ENCODE peak calls at places on chromosome 22, in eight cellular contexts. M is stimulated activated naive B cell treated with anti-CD40 and anti-IgM and Interleukin-4, amounts not matched to agents 10 μg/mL and 1 μg/mL and 100 μg/mL, for 72 hours; P is transverse colon; O is B cell; Z is stimulated activated CD4-positive, alpha-beta T cell treated with anti-CD3 and anti-CD28 coated beads, Interleukin-2, amount 100 ng/mL, for 48 hours; A is activated CD4-positive, alpha-beta T cell treated with anti-CD3 and anti-CD28 coated beads, Interleukin-2, amount 10 ng/mL, durations not matched to agents 7 days and 5 days; D is H9; X is psoas muscle. T is an unnamed sample.

GRCh38 chr22:38454361-38455062 is 487 bp downstream of the KCNJ4 start:
- DNase-seq in M (no peak), O (peak), P (no peak), X (no peak), D (no peak), A (no peak), Z (no peak), T (no peak)

GRCh38 chr22:45964372-45964771 is 12.6 kb downstream of the WNT7B start:
- DNase-seq in X (no peak), M (no peak), A (no peak), Z (no peak), P (no peak), O (peak), D (no peak), T (no peak)

GRCh38 chr22:20563464-20563906 is 56.1 kb downstream of the MED15 start:
- DNase-seq in A (no peak), O (no peak), D (no peak), M (no peak), P (no peak), Z (no peak), X (no peak), T (no peak)

GRCh38 chr22:19705181-19705934 is 8.9 kb upstream of the SEPTIN5 start:
- DNase-seq in X (peak), D (peak), M (no peak), Z (no peak), O (no peak), P (no peak), A (no peak), T (peak)

GRCh38 chr22:25048659-25049657 is 96.4 kb downstream of the KIAA1671 start:
- DNase-seq in Z (peak), O (peak), P (peak), A (peak), D (peak), M (peak), X (peak), T (no peak)

GRCh38 chr22:39959640-39960447 is at the start of gene TMA7B:
- DNase-seq in M (no peak), X (no peak), D (peak), P (no peak), A (peak), Z (no peak), O (no peak), T (no peak)

GRCh38 chr22:23248583-23248982 is 68.3 kb downstream of the BCR start:
- DNase-seq in Z (no peak), P (no peak), D (peak), A (no peak), X (peak), O (no peak), M (no peak), T (no peak)

GRCh38 chr22:22422629-22423112 is 85.9 kb downstream of the ZNF280B start:
- DNase-seq in Z (peak), O (peak), D (peak), M (peak), P (peak), A (peak), X (peak), T (peak)

GRCh38 chr22:20247010-20247505 is 21.1 kb downstream of the RTN4R start:
- DNase-seq in X (no peak), Z (no peak), A (no peak), O (no peak), M (peak), P (no peak), D (no peak), T (no peak)

GRCh38 chr22:49010086-49010863 is 817.4 kb downstream of the BRD1 start:
- DNase-seq in A (no peak), D (peak), X (no peak), O (no peak), M (no peak), Z (no peak), P (no peak), T (no peak)

GRCh38 chr22:49770454-49771265 is 57.0 kb downstream of the BRD1 start:
- DNase-seq in A (peak), Z (no peak), M (no peak), D (no peak), O (no peak), X (peak), P (no peak), T (no peak)